ENCODE peak calls at places on chromosomes 4 and X, in five cellular contexts. X is occipital lobe; A is CD8-positive, alpha-beta T cell; E is ELF-1; M is left cardiac atrium. T is an unnamed sample.

GRCh38 chr4:113645771-113646455 is 115.6 kb downstream of the CAMK2D start:
- DNase-seq in M (no peak), A (no peak), E (peak), X (no peak), T (peak)

GRCh38 chr4:47084795-47085194 is 53.4 kb downstream of the GABRB1 start:
- DNase-seq in E (no peak), X (no peak), A (no peak), M (no peak), T (no peak)

GRCh38 chr4:55312491-55313101 is 33.4 kb upstream of the SRD5A3 start:
- DNase-seq in A (no peak), E (peak), X (no peak), M (peak), T (peak)

GRCh38 chrX:20547649-20548051 is 280.9 kb upstream of the RPS6KA3 start:
- DNase-seq in X (peak), A (no peak), M (no peak), E (no peak), T (no peak)

GRCh38 chr4:145716200-145716599 is 36.3 kb downstream of the C4orf51 start:
- DNase-seq in X (no peak), M (no peak), E (no peak), A (no peak), T (no peak)

GRCh38 chrX:44415639-44416386 is 72.3 kb upstream of the EFHC2 start:
- DNase-seq in X (no peak), A (no peak), M (no peak), E (no peak), T (no peak)

GRCh38 chr4:78299565-78299972 is 242.4 kb downstream of the FRAS1 start:
- DNase-seq in X (no peak), E (no peak), A (no peak), M (no peak), T (no peak)

GRCh38 chr4:105171912-105172311 is 25.2 kb downstream of the TET2 start:
- DNase-seq in A (no peak), X (no peak), M (no peak), E (no peak), T (no peak)

GRCh38 chrX:30906726-30907125 is 17.7 kb upstream of the TAB3 start:
- DNase-seq in M (no peak), A (no peak), X (no peak), E (no peak), T (no peak)

GRCh38 chrX:13167444-13168207 is 123.2 kb upstream of the FAM9C start:
- DNase-seq in X (no peak), M (no peak), A (no peak), E (peak), T (no peak)

GRCh38 chrX:5876984-5877655 is 351.5 kb downstream of the NLGN4X start:
- DNase-seq in X (no peak), A (no peak), E (peak), M (no peak), T (peak)

GRCh38 chr4:1365271-1366178 is 18.5 kb downstream of the UVSSA start:
- DNase-seq in X (no peak), E (peak), M (peak), A (no peak), T (peak)

GRCh38 chr4:38821739-38822138 is 17.1 kb upstream of the TLR1 start:
- DNase-seq in M (no peak), A (no peak), E (no peak), X (no peak), T (no peak)

GRCh38 chr4:340011-340410 is 2.4 kb downstream of the ZNF141 start:
- DNase-seq in A (no peak), X (no peak), E (no peak), M (no peak), T (no peak)

GRCh38 chrX:136168929-136169735 is 21.8 kb downstream of the FHL1 start:
- DNase-seq in A (no peak), E (peak), X (peak), M (peak), T (peak)

GRCh38 chr4:44629280-44629866 is 22.1 kb downstream of the YIPF7 start:
- DNase-seq in A (no peak), E (peak), M (no peak), X (peak), T (peak)

GRCh38 chr4:90542216-90542615 is 415.0 kb downstream of the CCSER1 start:
- DNase-seq in A (no peak), X (no peak), E (no peak), M (no peak), T (no peak)

GRCh38 chr4:40301592-40301991 is 33.5 kb upstream of the CHRNA9 start:
- DNase-seq in A (peak), X (no peak), M (no peak), E (no peak), T (no peak)

GRCh38 chr4:68175562-68176155 is 46.0 kb upstream of the TMPRSS11F start:
- DNase-seq in X (peak), E (peak), M (no peak), A (no peak), T (peak)

GRCh38 chrX:10401239-10401638 is 219.1 kb downstream of the MID1 start:
- DNase-seq in M (no peak), A (no peak), X (no peak), E (no peak), T (no peak)

GRCh38 chr4:102641796-102642195 is 119.0 kb downstream of the MANBA start:
- DNase-seq in A (no peak), M (no peak), X (no peak), E (no peak), T (no peak)

GRCh38 chr4:83109480-83110221 is 4.9 kb downstream of the PLAC8 start:
- DNase-seq in E (peak), X (no peak), M (peak), A (peak), T (peak)

GRCh38 chr4:47562297-47562696 is 77.2 kb downstream of the ATP10D start:
- DNase-seq in E (no peak), M (no peak), X (no peak), A (no peak), T (no peak)

GRCh38 chr4:176036585-176037205 is 28.9 kb upstream of the WDR17 start:
- DNase-seq in X (no peak), A (no peak), M (no peak), E (no peak), T (no peak)

GRCh38 chr4:34108456-34108855 is 2135.9 kb downstream of the ARAP2 start:
- DNase-seq in X (no peak), A (no peak), E (no peak), M (no peak), T (no peak)